ENCODE peak calls at places on chromosomes 13 and 19, in seven cellular contexts. G is heart left ventricle; P is upper lobe of right lung; H is ovary; S is CD8-positive, alpha-beta T cell; Y is fibroblast of lung; Q is OCI-LY7. F is an unnamed sample.

GRCh38 chr19:7461841-7462629 is 26.8 kb downstream of the PEX11G start:
- DNase-seq in P (no peak), H (no peak), S (no peak), Q (no peak), G (no peak), Y (no peak), F (no peak)

GRCh38 chr13:93769126-93769525 is 542.5 kb downstream of the GPC6 start:
- DNase-seq in Y (peak), P (no peak), H (no peak), S (no peak), Q (no peak), G (no peak), F (no peak)

GRCh38 chr13:67877031-67877430 is 646.9 kb upstream of the PCDH9 start:
- DNase-seq in P (no peak), H (no peak), S (no peak), Y (no peak), Q (no peak), G (no peak), F (no peak)

GRCh38 chr19:35777411-35777841 is 2.1 kb downstream of the ARHGAP33 start:
- DNase-seq in Y (no peak), Q (no peak), P (no peak), S (no peak), H (no peak), G (no peak), F (no peak)

GRCh38 chr19:47408156-47408938 is 11.0 kb downstream of the MEIS3 start:
- DNase-seq in P (no peak), S (no peak), Y (no peak), Q (no peak), H (no peak), G (no peak), F (no peak)

GRCh38 chr19:20072936-20073335 is 4.9 kb upstream of the ZNF90 start:
- DNase-seq in S (no peak), P (no peak), G (no peak), Q (no peak), H (no peak), Y (no peak), F (no peak)

GRCh38 chr19:32861596-32861995 is 8.0 kb downstream of the SLC7A9 start:
- DNase-seq in Y (no peak), S (no peak), P (peak), H (no peak), Q (no peak), G (no peak), F (no peak)

GRCh38 chr13:75299913-75300862 is 181.8 kb downstream of the TBC1D4 start:
- DNase-seq in H (no peak), Y (peak), Q (no peak), S (no peak), G (no peak), P (no peak), F (no peak)

GRCh38 chr13:31631071-31631470 is 108.3 kb upstream of the RXFP2 start:
- DNase-seq in S (no peak), Y (no peak), Q (no peak), G (no peak), P (no peak), H (no peak), F (no peak)

GRCh38 chr13:110216006-110216402 is 91.0 kb downstream of the COL4A1 start:
- DNase-seq in S (no peak), G (no peak), Q (no peak), H (no peak), Y (no peak), P (no peak), F (no peak)

GRCh38 chr13:93726173-93727019 is 499.8 kb downstream of the GPC6 start:
- DNase-seq in H (no peak), Q (no peak), S (no peak), Y (no peak), P (no peak), G (no peak), F (peak)

GRCh38 chr13:71515639-71516038 is 351.4 kb downstream of the DACH1 start:
- DNase-seq in H (no peak), P (no peak), G (no peak), S (no peak), Y (no peak), Q (no peak), F (no peak)

GRCh38 chr19:8629996-8630683 is at the start of gene NFILZ:
- DNase-seq in S (no peak), G (no peak), Q (no peak), P (no peak), Y (no peak), H (no peak), F (no peak)

GRCh38 chr13:43697323-43697722 is 89.4 kb downstream of the ENOX1 start:
- DNase-seq in Q (no peak), Y (no peak), S (no peak), G (no peak), H (no peak), P (no peak), F (no peak)

GRCh38 chr19:1644070-1644469 is 8.3 kb downstream of the TCF3 start:
- DNase-seq in Q (no peak), S (no peak), Y (no peak), P (no peak), H (no peak), G (no peak), F (no peak)

GRCh38 chr19:5718579-5719273 is 1.2 kb downstream of the LONP1 start:
- DNase-seq in Q (peak), Y (peak), P (no peak), G (no peak), H (no peak), S (no peak), F (no peak)

DNA sequence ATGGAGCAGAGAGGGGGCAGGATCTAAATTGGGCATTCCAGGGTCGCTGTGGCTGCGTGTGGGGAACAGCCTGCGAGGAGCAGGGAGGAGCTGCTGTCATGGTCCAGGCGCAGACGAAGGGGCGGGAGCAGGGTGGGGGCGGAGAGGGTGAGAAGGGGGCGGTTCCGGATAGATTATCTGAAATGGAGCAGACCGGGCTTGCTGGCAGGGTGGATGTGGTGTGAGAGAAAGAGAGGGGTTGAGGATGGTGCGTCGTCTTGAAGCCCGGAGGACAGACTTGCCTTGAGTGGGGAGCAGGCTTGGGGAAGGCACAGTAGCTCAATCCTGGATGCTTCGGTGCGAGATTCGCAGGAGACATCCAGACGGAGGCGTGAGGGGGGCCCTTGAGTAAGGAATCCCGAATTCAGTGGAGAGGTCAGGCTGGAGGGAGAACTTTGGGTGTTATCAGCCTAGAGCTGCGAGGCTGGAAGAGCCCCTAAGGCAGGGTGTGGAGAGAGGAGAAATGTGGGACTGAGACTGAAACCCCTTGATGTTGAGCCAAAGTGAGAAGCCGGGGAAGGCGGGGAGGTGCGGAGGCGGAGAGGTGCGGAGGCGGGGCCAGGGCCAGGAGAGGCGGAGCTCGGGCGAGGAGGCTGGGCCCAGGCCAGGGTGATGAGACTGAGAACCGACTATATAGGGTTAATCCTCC is 40.7 kb downstream of the DPF1 start:
- DNase-seq in G (peak), S (no peak), Q (no peak), P (no peak), Y (peak), H (peak), F (no peak)
- H3K4me3 ChIP-seq in G (peak), S (no peak), Q (no peak), P (peak), Y (peak), H (no peak), F (no peak)

DNA sequence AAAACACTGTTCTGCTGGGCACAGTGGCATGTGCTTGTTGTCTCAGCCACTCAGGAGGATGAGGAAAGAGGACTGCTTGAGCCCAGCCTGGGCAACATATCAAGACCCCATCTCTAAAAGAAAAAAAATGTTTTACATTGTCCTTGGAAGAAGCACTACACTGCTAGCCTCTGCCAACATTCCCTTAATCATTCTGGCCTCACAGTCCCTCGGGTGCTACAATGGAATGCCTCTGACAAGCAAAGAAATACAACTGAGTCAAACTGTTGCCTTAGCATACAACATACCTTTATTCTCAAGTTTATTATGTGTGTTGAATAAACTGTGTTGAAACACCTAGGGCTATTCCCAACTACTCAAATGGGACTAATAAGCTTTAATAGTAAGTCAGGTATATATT is 56.1 kb downstream of the PSPC1 start:
- DNase-seq in G (no peak), H (no peak), S (no peak), Q (no peak), Y (no peak), P (no peak), F (no peak)
- TF ChIP-seq CTCF in G (no peak), H (no peak), S (no peak), Q (no peak), Y (no peak), P (no peak), F (no peak)

DNA sequence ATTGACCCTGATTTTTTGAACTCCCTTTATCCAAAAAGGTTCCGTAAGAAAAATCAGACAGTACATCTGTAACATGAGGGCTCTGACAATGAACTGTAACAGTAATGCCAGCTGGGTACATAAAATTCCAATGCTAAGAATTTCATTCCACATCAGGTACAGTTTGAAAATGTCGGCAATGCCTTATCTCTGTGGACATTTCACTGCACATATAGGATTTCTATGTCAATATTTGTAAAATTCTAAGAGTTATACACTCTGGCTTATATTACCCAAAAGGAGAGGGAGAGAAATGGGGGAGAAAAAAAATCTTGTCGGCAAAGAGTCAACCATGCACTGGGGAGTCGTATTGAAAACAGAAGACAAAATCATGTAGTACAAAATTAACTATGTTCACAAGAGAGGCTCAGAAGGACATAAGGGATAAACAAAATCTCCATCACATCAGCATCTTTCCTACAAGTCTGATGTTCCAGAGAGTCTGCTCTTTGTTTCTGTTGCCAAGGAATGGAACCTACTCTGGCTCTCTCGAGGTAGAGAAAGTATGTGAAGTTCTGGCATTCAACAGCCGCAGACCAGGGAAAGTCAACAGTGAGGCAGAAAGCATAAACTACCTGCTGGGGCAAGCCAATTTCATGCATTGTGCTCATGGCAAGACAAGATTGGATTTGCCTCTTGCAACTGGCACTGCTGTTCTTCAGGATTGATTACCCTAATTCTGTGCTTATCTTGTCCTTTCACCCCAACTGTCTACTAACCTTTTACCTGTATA is 72.3 kb downstream of the STARD13 start:
- DNase-seq in Q (no peak), H (no peak), S (no peak), G (no peak), Y (no peak), P (no peak), F (no peak)
- H3K4me3 ChIP-seq in Q (no peak), H (no peak), S (no peak), G (no peak), Y (no peak), P (no peak), F (no peak)

GRCh38 chr13:111948811-111949210 is 118.1 kb upstream of the SOX1 start:
- DNase-seq in P (peak), S (peak), Q (no peak), Y (no peak), G (no peak), H (no peak), F (no peak)

GRCh38 chr13:111947876-111948275 is 119.1 kb upstream of the SOX1 start:
- DNase-seq in P (no peak), G (no peak), Y (no peak), Q (no peak), H (peak), S (no peak), F (no peak)

GRCh38 chr13:111950697-111951096 is 116.3 kb upstream of the SOX1 start:
- DNase-seq in G (no peak), S (no peak), P (no peak), H (no peak), Y (no peak), Q (no peak), F (no peak)

GRCh38 chr13:111948281-111948680 is 118.7 kb upstream of the SOX1 start:
- DNase-seq in Y (no peak), H (peak), S (peak), Q (no peak), G (no peak), P (peak), F (no peak)

GRCh38 chr13:111949311-111949710 is 117.6 kb upstream of the SOX1 start:
- DNase-seq in Y (no peak), G (no peak), S (no peak), H (no peak), Q (no peak), P (peak), F (no peak)
- TF ChIP-seq CTCF in Y (no peak), G (no peak), S (no peak), H (no peak), Q (no peak), P (no peak), F (no peak)

F was measured in HFF-Myc.